ENCODE peak calls at places on chromosomes 4 and X, in six cellular contexts. V is endodermal cell, F is NB4, T is PC-3, E is WERI-Rb-1, P is uterus. K is an unnamed sample.

GRCh38 chrX:46575991-46576392 is 2.4 kb downstream of the CHST7 start:
- DNase-seq in V (no peak), F (no peak), T (peak), E (no peak), P (peak), K (no peak)

GRCh38 chr4:22515888-22516541 is at the start of gene ADGRA3:
- DNase-seq in V (peak), F (peak), T (peak), E (peak), P (peak), K (no peak)

GRCh38 chr4:34850983-34851382 is 1393.3 kb downstream of the ARAP2 start:
- DNase-seq in V (no peak), F (no peak), T (peak), E (no peak), P (no peak), K (no peak)

GRCh38 chrX:298993-299392 is 17.8 kb downstream of the PLCXD1 start:
- DNase-seq in V (no peak), F (no peak), T (no peak), E (no peak), P (no peak), K (no peak)

GRCh38 chrX:129667412-129667811 is 12.7 kb upstream of the APLN start:
- DNase-seq in V (no peak), F (no peak), T (no peak), E (no peak), P (no peak), K (no peak)

GRCh38 chr4:154982187-154983047 is 201.3 kb downstream of the RBM46 start:
- DNase-seq in V (peak), F (peak), T (peak), E (peak), P (peak), K (peak)

GRCh38 chr4:36601864-36602263 is 320.4 kb downstream of the DTHD1 start:
- DNase-seq in V (no peak), F (no peak), T (no peak), E (no peak), P (no peak), K (no peak)

GRCh38 chr4:153402366-153402765 is 57.9 kb downstream of the MND1 start:
- DNase-seq in V (no peak), F (no peak), T (no peak), E (no peak), P (no peak), K (peak)

GRCh38 chr4:184850431-184851199 is 24.8 kb upstream of the ACSL1 start:
- DNase-seq in V (no peak), F (peak), T (no peak), E (no peak), P (no peak), K (no peak)

GRCh38 chr4:16598241-16599224 is 299.9 kb downstream of the LDB2 start:
- DNase-seq in V (no peak), F (peak), T (peak), E (no peak), P (no peak), K (no peak)

GRCh38 chrX:137929951-137930350 is 364.0 kb downstream of the ZIC3 start:
- DNase-seq in V (no peak), F (no peak), T (peak), E (no peak), P (no peak), K (no peak)

GRCh38 chr4:112318239-112319142 is 21.3 kb downstream of the ALPK1 start:
- DNase-seq in V (no peak), F (no peak), T (no peak), E (no peak), P (no peak), K (no peak)

GRCh38 chr4:112315446-112315845 is 18.3 kb downstream of the ALPK1 start:
- DNase-seq in V (no peak), F (no peak), T (no peak), E (no peak), P (no peak), K (no peak)

GRCh38 chr4:112311516-112311915 is 14.3 kb downstream of the ALPK1 start:
- DNase-seq in V (no peak), F (no peak), T (no peak), E (no peak), P (no peak), K (no peak)

GRCh38 chr4:112316333-112316732 is 19.2 kb downstream of the ALPK1 start:
- DNase-seq in V (no peak), F (no peak), T (no peak), E (no peak), P (no peak), K (no peak)

GRCh38 chr4:112312610-112313239 is 15.6 kb downstream of the ALPK1 start:
- DNase-seq in V (no peak), F (peak), T (no peak), E (no peak), P (no peak), K (no peak)
- H3K4me3 ChIP-seq in V (no peak), F (peak), T (no peak), E (no peak), P (no peak), K (no peak)

GRCh38 chrX:40962793-40963407 is 122.3 kb upstream of the USP9X start:
- DNase-seq in V (no peak), F (no peak), T (no peak), E (no peak), P (no peak), K (no peak)
- TF ChIP-seq CTCF in V (no peak), F (no peak), T (no peak), E (no peak), P (no peak), K (no peak)

GRCh38 chr4:99321241-99322191 is at the start of gene ADH1B:
- DNase-seq in V (no peak), F (no peak), T (no peak), E (no peak), P (no peak), K (no peak)

GRCh38 chr4:99323761-99324160 is 2.6 kb upstream of the ADH1B start:
- DNase-seq in V (no peak), F (no peak), T (no peak), E (no peak), P (no peak), K (no peak)

GRCh38 chr4:99324361-99324760 is 3.2 kb upstream of the ADH1B start:
- DNase-seq in V (no peak), F (no peak), T (no peak), E (no peak), P (no peak), K (no peak)

GRCh38 chr4:99330648-99331047 is 9.4 kb upstream of the ADH1B start:
- DNase-seq in V (no peak), F (no peak), T (no peak), E (no peak), P (no peak), K (no peak)

GRCh38 chr4:99324978-99325377 is 3.8 kb upstream of the ADH1B start:
- DNase-seq in V (no peak), F (no peak), T (no peak), E (no peak), P (peak), K (peak)
- H3K4me3 ChIP-seq in V (no peak), F (no peak), T (no peak), E (no peak), P (no peak), K (no peak)

GRCh38 chr4:105710678-105711077 is 2.1 kb downstream of the GSTCD start:
- DNase-seq in V (no peak), F (no peak), T (peak), E (peak), P (no peak), K (no peak)

GRCh38 chr4:105710012-105710600 is 1.5 kb downstream of the GSTCD start:
- DNase-seq in V (peak), F (no peak), T (no peak), E (peak), P (no peak), K (no peak)

GRCh38 chr4:105707783-105708182 is 706 bp downstream of the INTS12 start:
- DNase-seq in V (no peak), F (no peak), T (no peak), E (no peak), P (no peak), K (no peak)

GRCh38 chr4:105709081-105709450 is 482 bp downstream of the GSTCD start:
- DNase-seq in V (no peak), F (peak), T (peak), E (peak), P (no peak), K (no peak)

DNA sequence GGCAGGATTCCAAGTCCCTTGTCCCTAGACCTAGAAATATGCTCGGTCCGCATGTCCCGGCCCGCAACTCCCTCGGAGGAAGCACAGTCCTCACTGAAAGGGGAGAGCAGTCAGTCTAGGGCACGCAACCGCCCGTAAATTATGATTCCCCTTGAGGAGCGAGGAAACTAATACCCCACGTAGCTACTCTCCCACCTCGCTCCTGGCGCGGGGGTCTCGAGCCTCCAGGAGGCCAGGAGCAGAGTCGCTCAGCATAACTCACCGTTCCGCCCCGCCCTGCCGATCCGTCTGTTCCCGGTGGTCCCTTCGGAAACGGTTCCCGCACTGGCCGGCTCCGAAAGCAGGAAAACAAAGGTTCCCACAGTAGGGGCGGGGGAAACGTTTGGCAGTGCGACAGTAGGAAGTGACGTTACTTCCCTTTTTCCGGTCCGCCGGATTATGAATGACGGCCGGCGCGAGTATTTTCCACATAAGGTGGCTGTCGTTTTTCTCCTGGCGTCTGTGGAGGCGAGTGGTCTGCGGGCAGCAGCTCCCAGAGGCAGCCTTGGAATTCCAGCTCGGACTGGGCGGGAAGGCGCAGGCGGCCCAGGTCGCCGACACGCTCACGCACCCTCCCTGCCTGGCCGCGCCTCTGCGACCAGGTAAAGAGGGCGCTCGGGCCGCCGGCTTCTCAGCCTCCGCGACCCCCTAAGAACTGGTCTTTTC is at the start of the genes GSTCD and INTS12:
- DNase-seq in V (peak), F (peak), T (peak), E (peak), P (peak), K (peak)
- TF ChIP-seq CTCF in V (no peak), F (no peak), T (no peak), E (peak), P (no peak), K (no peak)

GRCh38 chr4:48499551-48500066 is 9.6 kb downstream of the ZAR1 start:
- DNase-seq in V (no peak), F (no peak), T (no peak), E (no peak), P (no peak), K (no peak)
- H3K4me3 ChIP-seq in V (no peak), F (no peak), T (no peak), E (no peak), P (no peak), K (no peak)

GRCh38 chr4:145486603-145487002 is 5.0 kb downstream of the SMAD1 start:
- DNase-seq in V (no peak), F (no peak), T (no peak), E (no peak), P (no peak), K (no peak)

GRCh38 chr4:145482209-145483021 is 762 bp downstream of the SMAD1 start:
- DNase-seq in V (peak), F (peak), T (peak), E (peak), P (peak), K (peak)

GRCh38 chr4:145485120-145485519 is 3.5 kb downstream of the SMAD1 start:
- DNase-seq in V (no peak), F (no peak), T (no peak), E (no peak), P (no peak), K (no peak)

GRCh38 chr4:145481942-145482208 is 222 bp downstream of the SMAD1 start:
- DNase-seq in V (no peak), F (no peak), T (no peak), E (no peak), P (no peak), K (no peak)

DNA sequence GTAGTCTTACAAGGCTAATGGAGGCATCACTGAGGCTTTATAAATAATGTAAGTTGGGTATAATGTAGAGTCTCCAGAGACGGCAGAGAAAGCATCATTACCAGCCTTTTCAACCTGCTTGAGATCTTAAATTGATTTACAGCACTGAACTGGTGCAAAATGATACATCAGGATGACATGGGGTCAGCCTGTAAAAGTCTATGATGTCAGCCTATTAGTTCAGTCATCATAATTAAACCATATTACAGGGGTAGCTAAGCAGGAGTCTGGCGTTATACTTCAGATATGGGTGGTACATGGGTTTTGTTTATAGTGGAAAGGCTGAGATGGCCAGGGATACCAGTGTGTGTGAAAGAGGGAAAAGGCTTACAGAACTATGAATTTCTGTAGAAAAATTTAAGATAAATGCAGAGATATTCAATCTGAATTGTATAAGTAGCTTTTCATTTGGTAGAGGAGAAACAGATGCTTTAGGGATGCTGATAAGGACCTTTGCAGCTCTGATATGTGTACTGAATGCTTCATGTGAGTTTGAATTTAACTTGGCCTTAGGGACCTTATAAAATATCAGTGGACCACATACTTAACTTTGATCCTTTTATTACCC is 2.7 kb downstream of the SMAD1 start:
- DNase-seq in V (no peak), F (no peak), T (no peak), E (no peak), P (no peak), K (no peak)
- TF ChIP-seq CTCF in V (no peak), F (no peak), T (no peak), E (no peak), P (no peak), K (no peak)

K was measured in astrocyte of the cerebellum.